ENCODE peak calls at places on chromosomes 7 and 10, in five cellular contexts. X is activated T-cell treated with anti-CD3 and anti-CD28 coated beads, Interleukin-2, amount 50 U/mL, for 24 hours; L is HAP-1; R is fibroblast of mammary gland; P is GM12892. O is an unnamed sample.

GRCh38 chr10:47198221-47198620 is 101.8 kb upstream of the GDF10 start:
- DNase-seq in X (no peak), L (no peak), R (no peak), P (no peak), O (no peak)

GRCh38 chr7:30200591-30200990 is 65.8 kb downstream of the MTURN start:
- DNase-seq in X (no peak), L (no peak), R (no peak), P (no peak), O (no peak)

GRCh38 chr7:3722396-3722846 is 421.4 kb downstream of the SDK1 start:
- DNase-seq in X (peak; percentile 42), L (peak; percentile 7), R (no peak), P (no peak), O (no peak)

GRCh38 chr10:117674641-117675040 is 132.1 kb downstream of the EMX2 start:
- DNase-seq in X (no peak), L (no peak), R (no peak), P (no peak), O (no peak)

GRCh38 chr7:127532736-127533135 is 52.7 kb downstream of the GCC1 start:
- DNase-seq in X (no peak), L (no peak), R (no peak), P (no peak), O (no peak)

GRCh38 chr10:56911906-56912480 is 550.9 kb upstream of the ZWINT start:
- DNase-seq in X (no peak), L (no peak), R (no peak), P (no peak), O (no peak)

GRCh38 chr7:151059362-151060112 is at the start of gene SLC4A2:
- DNase-seq in X (peak; percentile 87), L (peak; percentile 86), R (peak; percentile 59), P (peak; percentile 96), O (peak; percentile 82)

GRCh38 chr7:4164556-4164955 is 517.5 kb upstream of the FOXK1 start:
- DNase-seq in X (no peak), L (no peak), R (no peak), P (no peak), O (no peak)

GRCh38 chr10:113991091-113991860 is 52.4 kb upstream of the ADRB1 start:
- DNase-seq in X (peak; percentile 41), L (no peak), R (no peak), P (no peak), O (no peak)

GRCh38 chr7:127792528-127793342 is 140.7 kb downstream of the SND1 start:
- DNase-seq in X (peak; percentile 46), L (peak; percentile 75), R (peak; percentile 22), P (no peak), O (no peak)

GRCh38 chr7:153514006-153514405 is 538.2 kb upstream of the DPP6 start:
- DNase-seq in X (no peak), L (no peak), R (no peak), P (no peak), O (no peak)

GRCh38 chr7:158702196-158702595 is 2.4 kb downstream of the NCAPG2 start:
- DNase-seq in X (no peak), L (no peak), R (no peak), P (no peak), O (no peak)

GRCh38 chr10:19832624-19833507 is 16.6 kb downstream of the PLXDC2 start:
- DNase-seq in X (no peak), L (peak; percentile 69), R (peak; percentile 55), P (no peak), O (no peak)

GRCh38 chr7:121020652-121021051 is 32.1 kb downstream of the CPED1 start:
- DNase-seq in X (no peak), L (no peak), R (peak; percentile 82), P (no peak), O (no peak)

GRCh38 chr7:34900891-34901493 is 136.3 kb downstream of the DPY19L1 start:
- DNase-seq in X (no peak), L (peak; percentile 13), R (peak; percentile 4), P (no peak), O (peak; percentile 2)

GRCh38 chr10:88379575-88379974 is 203.5 kb downstream of the RNLS start:
- DNase-seq in X (no peak), L (no peak), R (peak; percentile 88), P (no peak), O (no peak)

GRCh38 chr10:117805191-117805590 is 241.6 kb downstream of the RAB11FIP2 start:
- DNase-seq in X (no peak), L (no peak), R (no peak), P (no peak), O (no peak)

GRCh38 chr10:109933984-109934565 is 10.8 kb upstream of the XPNPEP1 start:
- DNase-seq in X (peak; percentile 47), L (no peak), R (peak; percentile 48), P (no peak), O (no peak)

GRCh38 chr7:117873056-117873932 is at the start of gene CTTNBP2:
- DNase-seq in X (peak; percentile 30), L (peak; percentile 77), R (peak; percentile 41), P (no peak), O (no peak)

GRCh38 chr10:97297556-97298222 is 5.3 kb upstream of the ARHGAP19 start:
- DNase-seq in X (no peak), L (no peak), R (peak; percentile 10), P (no peak), O (no peak)

GRCh38 chr7:155786491-155786890 is 25.8 kb downstream of the SHH start:
- DNase-seq in X (no peak), L (no peak), R (no peak), P (no peak), O (no peak)

GRCh38 chr10:49347827-49348226 is 48.1 kb downstream of the DRGX start:
- DNase-seq in X (no peak), L (no peak), R (no peak), P (no peak), O (no peak)

GRCh38 chr7:33854951-33855350 is 50.4 kb upstream of the BMPER start:
- DNase-seq in X (no peak), L (no peak), R (peak; percentile 86), P (no peak), O (no peak)

GRCh38 chr10:51000976-51001375 is 73.3 kb upstream of the PRKG1 start:
- DNase-seq in X (no peak), L (no peak), R (peak; percentile 36), P (no peak), O (no peak)

GRCh38 chr10:1153253-1153763 is 97.1 kb downstream of the WDR37 start:
- DNase-seq in X (no peak), L (no peak), R (no peak), P (no peak), O (no peak)

GRCh38 chr10:12973149-12973718 is 28.3 kb downstream of the CCDC3 start:
- DNase-seq in X (no peak), L (peak; percentile 16), R (no peak), P (no peak), O (no peak)

GRCh38 chr7:322111-322671 is 32.2 kb downstream of the FOXL3 start:
- DNase-seq in X (peak; percentile 95), L (peak; percentile 80), R (peak; percentile 8), P (peak; percentile 83), O (peak; percentile 79)

GRCh38 chr10:15267496-15267895 is 99.0 kb upstream of the NMT2 start:
- DNase-seq in X (no peak), L (no peak), R (peak; percentile 17), P (no peak), O (no peak)

GRCh38 chr7:55593515-55594318 is 21.4 kb upstream of the VOPP1 start:
- DNase-seq in X (peak; percentile 83), L (peak; percentile 87), R (peak; percentile 86), P (no peak), O (no peak)

GRCh38 chr7:36957620-36958019 is 233.3 kb upstream of the AOAH start:
- DNase-seq in X (no peak), L (no peak), R (no peak), P (no peak), O (no peak)

O was measured in GM18507.